ENCODE peak calls at places on chromosomes 13 and 19, in nine cellular contexts. S, L, E, N, F, Y, H, G and P are unnamed samples. For H3K4me1 and H3K27me3, the result is how much of the 10 kb centered on the place peaks cover.

GRCh38 chr19:2820112-2820702 is 539 bp downstream of the ZNF554 start:
- DNase-seq in S (no peak), L (no peak), E (no peak), N (no peak), F (no peak), Y (no peak), H (no peak), G (no peak), P (no peak)

GRCh38 chr13:94280845-94281244 is 198.6 kb downstream of the DCT start:
- DNase-seq in S (no peak), L (no peak), E (no peak), N (no peak), F (no peak), Y (no peak), H (no peak), G (no peak), P (no peak)

GRCh38 chr13:68988176-68988575 is 1119.5 kb upstream of the ATXN8OS start:
- DNase-seq in S (no peak), L (no peak), E (no peak), N (no peak), F (no peak), Y (no peak), H (no peak), G (no peak), P (no peak)

GRCh38 chr13:24135674-24136300 is 24.7 kb upstream of the SPATA13 start:
- DNase-seq in S (no peak), L (no peak), E (peak), N (no peak), F (no peak), Y (no peak), H (no peak), G (no peak), P (no peak)

GRCh38 chr13:98371624-98372023 is 194.6 kb upstream of the RNF113B start:
- DNase-seq in S (no peak), L (no peak), E (no peak), N (no peak), F (no peak), Y (no peak), H (no peak), G (no peak), P (no peak)

GRCh38 chr19:43688059-43688763 is 18.2 kb upstream of the PLAUR start:
- DNase-seq in S (no peak), L (no peak), E (no peak), N (no peak), F (no peak), Y (no peak), H (no peak), G (no peak), P (no peak)

GRCh38 chr13:41516166-41516565 is 58.8 kb downstream of the RGCC start:
- DNase-seq in S (no peak), L (no peak), E (no peak), N (no peak), F (no peak), Y (no peak), H (no peak), G (no peak), P (no peak)

GRCh38 chr13:113669231-113669870 is 2.3 kb downstream of the GRK1 start:
- DNase-seq in S (no peak), L (peak), E (no peak), N (no peak), F (peak), Y (no peak), H (no peak), G (no peak), P (no peak)

GRCh38 chr13:40798380-40798779 is 9.0 kb downstream of the SLC25A15 start:
- DNase-seq in S (no peak), L (no peak), E (no peak), N (no peak), F (no peak), Y (no peak), H (no peak), G (no peak), P (no peak)

DNA sequence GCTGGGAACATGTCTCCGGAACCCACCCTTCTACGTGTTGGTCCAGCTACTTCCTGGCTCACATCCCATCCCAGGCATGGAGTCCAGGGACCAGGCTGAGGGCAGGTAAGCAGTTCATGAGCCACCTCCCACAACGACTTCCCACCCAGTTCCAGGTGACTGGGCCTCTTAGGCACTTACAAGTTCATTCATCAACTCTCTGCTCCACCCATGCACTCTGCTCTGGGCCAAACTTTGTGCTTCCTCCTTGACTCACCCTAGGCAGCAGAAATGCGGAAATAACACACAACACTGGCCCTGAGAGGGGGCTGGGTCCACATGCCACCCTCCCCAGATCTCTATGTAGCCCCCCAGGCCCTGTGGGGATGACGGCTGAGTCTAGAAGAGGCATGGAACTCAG is 20.5 kb downstream of the IQCN start:
- DNase-seq in S (no peak), L (no peak), E (no peak), N (no peak), F (no peak), Y (peak), H (no peak), G (no peak), P (no peak)
- TF ChIP-seq CTCF in S (no peak), L (no peak), E (no peak), N (no peak), F (no peak), Y (no peak), H (no peak), G (no peak), P (no peak)

GRCh38 chr19:46983097-46983496 is 36.5 kb upstream of the NPAS1 start:
- DNase-seq in S (no peak), L (no peak), E (no peak), N (no peak), F (no peak), Y (no peak), H (no peak), G (no peak), P (no peak)

GRCh38 chr19:46980756-46981155 is 38.9 kb upstream of the NPAS1 start:
- DNase-seq in S (no peak), L (no peak), E (no peak), N (no peak), F (no peak), Y (no peak), H (no peak), G (no peak), P (no peak)

GRCh38 chr19:46981296-46981695 is 38.3 kb upstream of the NPAS1 start:
- DNase-seq in S (no peak), L (no peak), E (no peak), N (no peak), F (no peak), Y (no peak), H (no peak), G (no peak), P (no peak)

GRCh38 chr19:46985532-46986415 is 33.9 kb upstream of the NPAS1 start:
- DNase-seq in S (no peak), L (no peak), E (no peak), N (no peak), F (no peak), Y (no peak), H (no peak), G (no peak), P (no peak)

GRCh38 chr19:46984077-46985010 is 35.3 kb upstream of the NPAS1 start:
- DNase-seq in S (no peak), L (peak), E (peak), N (no peak), F (no peak), Y (no peak), H (no peak), G (peak), P (peak)
- H3K4me1 ChIP-seq in S (under half), L (half or more), E (under half), N (under half), F (under half), Y (under half), H (under half), G (under half), P (under half)

GRCh38 chr19:53905787-53906186 is 3.3 kb upstream of the CACNG7 start:
- DNase-seq in S (no peak), L (no peak), E (no peak), N (no peak), F (no peak), Y (no peak), H (no peak), G (no peak), P (no peak)
- H3K27me3 ChIP-seq in S (under half), L (half or more), E (under half), N (under half), F (under half), Y (under half), H (half or more), G (half or more), P (under half)

GRCh38 chr19:1651548-1652394 is 644 bp downstream of the TCF3 start:
- DNase-seq in S (no peak), L (peak), E (peak), N (peak), F (peak), Y (peak), H (no peak), G (peak), P (peak)

GRCh38 chr19:1651061-1651547 is 1.3 kb downstream of the TCF3 start:
- DNase-seq in S (no peak), L (no peak), E (peak), N (peak), F (no peak), Y (no peak), H (no peak), G (no peak), P (no peak)

GRCh38 chr19:1648926-1649541 is 3.4 kb downstream of the TCF3 start:
- DNase-seq in S (no peak), L (no peak), E (peak), N (peak), F (no peak), Y (no peak), H (no peak), G (no peak), P (no peak)

GRCh38 chr19:1649706-1650626 is 2.4 kb downstream of the TCF3 start:
- DNase-seq in S (no peak), L (no peak), E (no peak), N (no peak), F (no peak), Y (no peak), H (no peak), G (no peak), P (no peak)

GRCh38 chr19:1650627-1651009 is 1.8 kb downstream of the TCF3 start:
- DNase-seq in S (no peak), L (no peak), E (peak), N (peak), F (no peak), Y (no peak), H (no peak), G (no peak), P (no peak)
- TF ChIP-seq CTCF in S (no peak), L (no peak), E (no peak), N (no peak), F (no peak), Y (no peak), H (no peak), G (no peak), P (no peak)

GRCh38 chr19:38889803-38890202 is 9.6 kb downstream of the SIRT2 start:
- DNase-seq in S (no peak), L (no peak), E (no peak), N (no peak), F (no peak), Y (no peak), H (no peak), G (no peak), P (no peak)

GRCh38 chr19:38892841-38893240 is 6.6 kb downstream of the SIRT2 start:
- DNase-seq in S (no peak), L (no peak), E (no peak), N (no peak), F (no peak), Y (no peak), H (no peak), G (no peak), P (no peak)

GRCh38 chr19:38891791-38892190 is 7.6 kb downstream of the SIRT2 start:
- DNase-seq in S (no peak), L (no peak), E (no peak), N (no peak), F (no peak), Y (no peak), H (no peak), G (no peak), P (no peak)

GRCh38 chr19:38890686-38891085 is 8.7 kb downstream of the SIRT2 start:
- DNase-seq in S (no peak), L (no peak), E (no peak), N (no peak), F (no peak), Y (no peak), H (no peak), G (no peak), P (no peak)

GRCh38 chr19:38888876-38889275 is 10.5 kb downstream of the SIRT2 start:
- DNase-seq in S (no peak), L (no peak), E (no peak), N (no peak), F (no peak), Y (no peak), H (no peak), G (no peak), P (no peak)
- H3K4me1 ChIP-seq in S (under half), L (under half), E (under half), N (under half), F (under half), Y (under half), H (under half), G (under half), P (under half)

GRCh38 chr13:112062047-112062618 is 4.8 kb upstream of the SOX1 start:
- DNase-seq in S (no peak), L (no peak), E (no peak), N (no peak), F (no peak), Y (no peak), H (no peak), G (no peak), P (no peak)
- H3K27me3 ChIP-seq in S (under half), L (half or more), E (under half), N (half or more), F (half or more), Y (half or more), H (half or more), G (half or more), P (under half)

GRCh38 chr19:15652559-15653278 is 12.0 kb downstream of the CYP4F3 start:
- DNase-seq in S (no peak), L (no peak), E (no peak), N (no peak), F (no peak), Y (no peak), H (no peak), G (no peak), P (no peak)
- TF ChIP-seq CTCF in S (no peak), L (no peak), E (no peak), N (no peak), F (no peak), Y (no peak), H (no peak), G (no peak), P (no peak)

GRCh38 chr19:17070912-17071311 is 4.3 kb downstream of the HAUS8 start:
- DNase-seq in S (no peak), L (no peak), E (no peak), N (no peak), F (no peak), Y (no peak), H (no peak), G (no peak), P (no peak)

GRCh38 chr19:17070421-17070820 is 4.8 kb downstream of the HAUS8 start:
- DNase-seq in S (no peak), L (no peak), E (no peak), N (no peak), F (no peak), Y (no peak), H (no peak), G (no peak), P (no peak)

GRCh38 chr19:17074628-17075034 is 621 bp downstream of the HAUS8 start:
- DNase-seq in S (no peak), L (no peak), E (no peak), N (no peak), F (no peak), Y (no peak), H (no peak), G (no peak), P (no peak)

GRCh38 chr19:17073869-17074627 is 1.2 kb downstream of the HAUS8 start:
- DNase-seq in S (no peak), L (no peak), E (no peak), N (peak), F (no peak), Y (no peak), H (no peak), G (no peak), P (no peak)

DNA sequence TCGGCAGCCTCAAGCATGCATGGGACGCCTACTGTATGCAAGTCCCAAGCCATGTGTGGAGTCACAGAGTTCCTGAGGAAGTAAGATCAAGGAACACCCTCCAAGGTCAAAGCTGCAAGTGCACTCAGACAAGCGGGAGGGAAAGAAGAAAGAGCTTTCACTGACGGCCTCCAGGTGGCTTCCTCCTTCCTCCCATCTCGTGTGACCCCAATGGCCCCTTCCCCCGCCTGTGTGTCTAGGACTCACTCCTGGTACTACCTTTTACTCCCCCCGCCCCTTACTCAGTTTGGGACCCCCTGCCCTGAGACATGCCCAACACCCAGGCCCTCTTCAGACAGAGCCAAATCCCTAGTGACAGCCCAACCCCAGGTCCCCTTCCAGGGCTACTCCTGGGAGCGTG is 6.0 kb downstream of the HAUS8 start:
- DNase-seq in S (no peak), L (no peak), E (no peak), N (no peak), F (no peak), Y (no peak), H (no peak), G (no peak), P (no peak)
- H3K4me1 ChIP-seq in S (under half), L (under half), E (under half), N (under half), F (under half), Y (under half), H (under half), G (under half), P (under half)

DNA sequence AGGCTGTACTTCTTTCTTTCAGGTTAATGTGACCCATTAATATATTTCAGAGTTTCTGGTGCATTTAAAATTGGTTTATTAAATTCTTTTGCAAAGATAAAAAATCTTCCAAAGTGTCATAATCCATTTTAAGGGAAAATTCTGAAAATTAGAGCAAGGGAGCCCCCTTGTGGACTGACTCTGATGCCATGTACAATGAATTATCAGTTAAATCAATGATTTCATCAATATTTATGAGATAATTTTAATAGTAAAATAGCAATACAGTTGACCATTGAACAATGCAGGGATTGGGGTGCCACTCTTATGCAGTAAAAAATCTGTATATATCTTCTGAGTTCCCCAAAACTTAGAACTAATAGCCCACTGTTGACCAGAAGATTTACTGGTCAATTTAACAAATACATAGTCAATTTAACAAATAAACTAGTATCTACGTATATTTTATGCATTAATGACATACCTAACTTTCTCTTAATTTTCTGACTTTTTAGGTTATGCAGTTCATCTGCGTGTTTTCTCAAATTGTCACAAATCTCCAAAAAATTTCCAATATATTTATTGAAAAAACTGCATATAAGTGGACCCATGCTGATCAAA is 479.1 kb upstream of the MIR17HG start:
- DNase-seq in S (no peak), L (no peak), E (peak), N (no peak), F (no peak), Y (peak), H (no peak), G (no peak), P (peak)
- H3K27me3 ChIP-seq in S (under half), L (under half), E (under half), N (under half), F (under half), Y (under half), H (under half), G (under half), P (under half)

GRCh38 chr19:15173746-15174404 is 26.9 kb downstream of the NOTCH3 start:
- DNase-seq in S (no peak), L (no peak), E (no peak), N (no peak), F (no peak), Y (peak), H (no peak), G (no peak), P (no peak)
- TF ChIP-seq CTCF in S (peak), L (peak), E (peak), N (no peak), F (no peak), Y (peak), H (no peak), G (no peak), P (no peak)